ENCODE peak calls at places on chromosomes 11 and 22, in five cellular contexts. One of them, this sample, is unnamed.

GRCh38 chr22:42041784-42042183 is 28.8 kb downstream of the NAGA start:
- DNase-seq in activated naive CD8-positive, alpha-beta T cell treated with anti-CD3 and anti-CD28 coated beads, Interleukin-2, amount 50 U/mL, for 16 hours: no peak
- DNase-seq in activated T-cell treated with anti-CD3 and anti-CD28 coated beads for 1 hour: no peak
- DNase-seq in midbrain: no peak
- DNase-seq in AG04450: no peak
- DNase-seq in this sample: no peak

GRCh38 chr11:29214833-29215232 is 802.0 kb downstream of the KCNA4 start:
- DNase-seq in activated naive CD8-positive, alpha-beta T cell treated with anti-CD3 and anti-CD28 coated beads, Interleukin-2, amount 50 U/mL, for 16 hours: no peak
- DNase-seq in activated T-cell treated with anti-CD3 and anti-CD28 coated beads for 1 hour: no peak
- DNase-seq in midbrain: no peak
- DNase-seq in AG04450: peak; percentile 7
- DNase-seq in this sample: no peak

GRCh38 chr11:99197477-99197876 is 176.7 kb downstream of the CNTN5 start:
- DNase-seq in activated naive CD8-positive, alpha-beta T cell treated with anti-CD3 and anti-CD28 coated beads, Interleukin-2, amount 50 U/mL, for 16 hours: no peak
- DNase-seq in activated T-cell treated with anti-CD3 and anti-CD28 coated beads for 1 hour: no peak
- DNase-seq in midbrain: no peak
- DNase-seq in AG04450: no peak
- DNase-seq in this sample: no peak

GRCh38 chr11:116513278-116513823 is 259.4 kb downstream of the BUD13 start:
- DNase-seq in activated naive CD8-positive, alpha-beta T cell treated with anti-CD3 and anti-CD28 coated beads, Interleukin-2, amount 50 U/mL, for 16 hours: no peak
- DNase-seq in activated T-cell treated with anti-CD3 and anti-CD28 coated beads for 1 hour: no peak
- DNase-seq in midbrain: no peak
- DNase-seq in AG04450: no peak
- DNase-seq in this sample: no peak

GRCh38 chr11:26276798-26277424 is 55.0 kb upstream of the ANO3 start:
- DNase-seq in activated naive CD8-positive, alpha-beta T cell treated with anti-CD3 and anti-CD28 coated beads, Interleukin-2, amount 50 U/mL, for 16 hours: no peak
- DNase-seq in activated T-cell treated with anti-CD3 and anti-CD28 coated beads for 1 hour: peak; percentile 4
- DNase-seq in midbrain: peak; percentile 65
- DNase-seq in AG04450: peak; percentile 20
- DNase-seq in this sample: no peak

GRCh38 chr22:32697331-32697995 is 104.0 kb upstream of the TIMP3 start:
- DNase-seq in activated naive CD8-positive, alpha-beta T cell treated with anti-CD3 and anti-CD28 coated beads, Interleukin-2, amount 50 U/mL, for 16 hours: no peak
- DNase-seq in activated T-cell treated with anti-CD3 and anti-CD28 coated beads for 1 hour: no peak
- DNase-seq in midbrain: no peak
- DNase-seq in AG04450: no peak
- DNase-seq in this sample: no peak

GRCh38 chr11:36165638-36166389 is 123.4 kb downstream of the COMMD9 start:
- DNase-seq in activated naive CD8-positive, alpha-beta T cell treated with anti-CD3 and anti-CD28 coated beads, Interleukin-2, amount 50 U/mL, for 16 hours: no peak
- DNase-seq in activated T-cell treated with anti-CD3 and anti-CD28 coated beads for 1 hour: no peak
- DNase-seq in midbrain: no peak
- DNase-seq in AG04450: no peak
- DNase-seq in this sample: no peak

GRCh38 chr11:17927041-17927440 is 85.8 kb downstream of the SERGEF start:
- DNase-seq in activated naive CD8-positive, alpha-beta T cell treated with anti-CD3 and anti-CD28 coated beads, Interleukin-2, amount 50 U/mL, for 16 hours: no peak
- DNase-seq in activated T-cell treated with anti-CD3 and anti-CD28 coated beads for 1 hour: no peak
- DNase-seq in midbrain: no peak
- DNase-seq in AG04450: no peak
- DNase-seq in this sample: no peak

GRCh38 chr22:20530368-20531153 is 23.2 kb downstream of the MED15 start:
- DNase-seq in activated naive CD8-positive, alpha-beta T cell treated with anti-CD3 and anti-CD28 coated beads, Interleukin-2, amount 50 U/mL, for 16 hours: no peak
- DNase-seq in activated T-cell treated with anti-CD3 and anti-CD28 coated beads for 1 hour: no peak
- DNase-seq in midbrain: no peak
- DNase-seq in AG04450: no peak
- DNase-seq in this sample: no peak

GRCh38 chr22:49233507-49234100 is 594.1 kb downstream of the BRD1 start:
- DNase-seq in activated naive CD8-positive, alpha-beta T cell treated with anti-CD3 and anti-CD28 coated beads, Interleukin-2, amount 50 U/mL, for 16 hours: no peak
- DNase-seq in activated T-cell treated with anti-CD3 and anti-CD28 coated beads for 1 hour: no peak
- DNase-seq in midbrain: no peak
- DNase-seq in AG04450: no peak
- DNase-seq in this sample: no peak

GRCh38 chr11:71988050-71988449 is 10.7 kb upstream of the IL18BP start:
- DNase-seq in activated naive CD8-positive, alpha-beta T cell treated with anti-CD3 and anti-CD28 coated beads, Interleukin-2, amount 50 U/mL, for 16 hours: no peak
- DNase-seq in activated T-cell treated with anti-CD3 and anti-CD28 coated beads for 1 hour: no peak
- DNase-seq in midbrain: no peak
- DNase-seq in AG04450: peak; percentile 59
- DNase-seq in this sample: no peak

GRCh38 chr11:16299884-16300778 is 56.2 kb downstream of the SOX6 start:
- DNase-seq in activated naive CD8-positive, alpha-beta T cell treated with anti-CD3 and anti-CD28 coated beads, Interleukin-2, amount 50 U/mL, for 16 hours: no peak
- DNase-seq in activated T-cell treated with anti-CD3 and anti-CD28 coated beads for 1 hour: no peak
- DNase-seq in midbrain: no peak
- DNase-seq in AG04450: no peak
- DNase-seq in this sample: no peak

GRCh38 chr11:108873938-108874337 is 209.1 kb downstream of the DDX10 start:
- DNase-seq in activated naive CD8-positive, alpha-beta T cell treated with anti-CD3 and anti-CD28 coated beads, Interleukin-2, amount 50 U/mL, for 16 hours: no peak
- DNase-seq in activated T-cell treated with anti-CD3 and anti-CD28 coated beads for 1 hour: no peak
- DNase-seq in midbrain: no peak
- DNase-seq in AG04450: no peak
- DNase-seq in this sample: no peak

GRCh38 chr22:24595863-24596262 is 3.0 kb upstream of the LRRC75B start:
- DNase-seq in activated naive CD8-positive, alpha-beta T cell treated with anti-CD3 and anti-CD28 coated beads, Interleukin-2, amount 50 U/mL, for 16 hours: no peak
- DNase-seq in activated T-cell treated with anti-CD3 and anti-CD28 coated beads for 1 hour: no peak
- DNase-seq in midbrain: no peak
- DNase-seq in AG04450: no peak
- DNase-seq in this sample: no peak

GRCh38 chr11:551596-551995 is 8.9 kb downstream of the LMNTD2 start:
- DNase-seq in activated naive CD8-positive, alpha-beta T cell treated with anti-CD3 and anti-CD28 coated beads, Interleukin-2, amount 50 U/mL, for 16 hours: no peak
- DNase-seq in activated T-cell treated with anti-CD3 and anti-CD28 coated beads for 1 hour: no peak
- DNase-seq in midbrain: no peak
- DNase-seq in AG04450: no peak
- DNase-seq in this sample: no peak

GRCh38 chr22:19710020-19710768 is 4.1 kb upstream of the SEPTIN5 start:
- DNase-seq in activated naive CD8-positive, alpha-beta T cell treated with anti-CD3 and anti-CD28 coated beads, Interleukin-2, amount 50 U/mL, for 16 hours: no peak
- DNase-seq in activated T-cell treated with anti-CD3 and anti-CD28 coated beads for 1 hour: no peak
- DNase-seq in midbrain: no peak
- DNase-seq in AG04450: no peak
- DNase-seq in this sample: no peak

GRCh38 chr11:71145368-71145767 is 107.0 kb downstream of the SHANK2 start:
- DNase-seq in activated naive CD8-positive, alpha-beta T cell treated with anti-CD3 and anti-CD28 coated beads, Interleukin-2, amount 50 U/mL, for 16 hours: no peak
- DNase-seq in activated T-cell treated with anti-CD3 and anti-CD28 coated beads for 1 hour: no peak
- DNase-seq in midbrain: no peak
- DNase-seq in AG04450: no peak
- DNase-seq in this sample: no peak

GRCh38 chr11:783581-784015 is 6.3 kb downstream of the CEND1 start:
- DNase-seq in activated naive CD8-positive, alpha-beta T cell treated with anti-CD3 and anti-CD28 coated beads, Interleukin-2, amount 50 U/mL, for 16 hours: no peak
- DNase-seq in activated T-cell treated with anti-CD3 and anti-CD28 coated beads for 1 hour: no peak
- DNase-seq in midbrain: peak; percentile 81
- DNase-seq in AG04450: peak; percentile 89
- DNase-seq in this sample: no peak

GRCh38 chr11:86869966-86870570 is 69.7 kb downstream of the PRSS23 start:
- DNase-seq in activated naive CD8-positive, alpha-beta T cell treated with anti-CD3 and anti-CD28 coated beads, Interleukin-2, amount 50 U/mL, for 16 hours: no peak
- DNase-seq in activated T-cell treated with anti-CD3 and anti-CD28 coated beads for 1 hour: peak; percentile 24
- DNase-seq in midbrain: peak; percentile 40
- DNase-seq in AG04450: peak; percentile 27
- DNase-seq in this sample: peak; percentile 2

GRCh38 chr11:101129203-101129943 is at the start of gene PGR:
- DNase-seq in activated naive CD8-positive, alpha-beta T cell treated with anti-CD3 and anti-CD28 coated beads, Interleukin-2, amount 50 U/mL, for 16 hours: no peak
- DNase-seq in activated T-cell treated with anti-CD3 and anti-CD28 coated beads for 1 hour: no peak
- DNase-seq in midbrain: no peak
- DNase-seq in AG04450: no peak
- DNase-seq in this sample: no peak

GRCh38 chr11:56066980-56067379 is 26.1 kb upstream of the OR8I2 start:
- DNase-seq in activated naive CD8-positive, alpha-beta T cell treated with anti-CD3 and anti-CD28 coated beads, Interleukin-2, amount 50 U/mL, for 16 hours: no peak
- DNase-seq in activated T-cell treated with anti-CD3 and anti-CD28 coated beads for 1 hour: no peak
- DNase-seq in midbrain: no peak
- DNase-seq in AG04450: no peak
- DNase-seq in this sample: no peak

GRCh38 chr11:63573881-63574855 is 11.0 kb upstream of the PLAAT2 start:
- DNase-seq in activated naive CD8-positive, alpha-beta T cell treated with anti-CD3 and anti-CD28 coated beads, Interleukin-2, amount 50 U/mL, for 16 hours: no peak
- DNase-seq in activated T-cell treated with anti-CD3 and anti-CD28 coated beads for 1 hour: no peak
- DNase-seq in midbrain: peak; percentile 49
- DNase-seq in AG04450: peak; percentile 72
- DNase-seq in this sample: no peak

GRCh38 chr22:19822301-19823117 is 32.2 kb downstream of the GNB1L start:
- DNase-seq in activated naive CD8-positive, alpha-beta T cell treated with anti-CD3 and anti-CD28 coated beads, Interleukin-2, amount 50 U/mL, for 16 hours: no peak
- DNase-seq in activated T-cell treated with anti-CD3 and anti-CD28 coated beads for 1 hour: no peak
- DNase-seq in midbrain: no peak
- DNase-seq in AG04450: no peak
- DNase-seq in this sample: peak; percentile 24

GRCh38 chr11:33553486-33553885 is 147.1 kb downstream of the C11orf91 start:
- DNase-seq in activated naive CD8-positive, alpha-beta T cell treated with anti-CD3 and anti-CD28 coated beads, Interleukin-2, amount 50 U/mL, for 16 hours: no peak
- DNase-seq in activated T-cell treated with anti-CD3 and anti-CD28 coated beads for 1 hour: no peak
- DNase-seq in midbrain: no peak
- DNase-seq in AG04450: no peak
- DNase-seq in this sample: no peak

GRCh38 chr22:41217553-41218157 is 12.5 kb downstream of the L3MBTL2 start:
- DNase-seq in activated naive CD8-positive, alpha-beta T cell treated with anti-CD3 and anti-CD28 coated beads, Interleukin-2, amount 50 U/mL, for 16 hours: no peak
- DNase-seq in activated T-cell treated with anti-CD3 and anti-CD28 coated beads for 1 hour: no peak
- DNase-seq in midbrain: peak; percentile 67
- DNase-seq in AG04450: peak; percentile 66
- DNase-seq in this sample: no peak

GRCh38 chr11:121412000-121412587 is 40.0 kb upstream of the SORL1 start:
- DNase-seq in activated naive CD8-positive, alpha-beta T cell treated with anti-CD3 and anti-CD28 coated beads, Interleukin-2, amount 50 U/mL, for 16 hours: no peak
- DNase-seq in activated T-cell treated with anti-CD3 and anti-CD28 coated beads for 1 hour: no peak
- DNase-seq in midbrain: no peak
- DNase-seq in AG04450: no peak
- DNase-seq in this sample: no peak

GRCh38 chr22:31836010-31836409 is 82.2 kb downstream of the DEPDC5 start:
- DNase-seq in activated naive CD8-positive, alpha-beta T cell treated with anti-CD3 and anti-CD28 coated beads, Interleukin-2, amount 50 U/mL, for 16 hours: no peak
- DNase-seq in activated T-cell treated with anti-CD3 and anti-CD28 coated beads for 1 hour: no peak
- DNase-seq in midbrain: no peak
- DNase-seq in AG04450: no peak
- DNase-seq in this sample: no peak

GRCh38 chr11:112504056-112504455 is 243.4 kb upstream of the PLET1 start:
- DNase-seq in activated naive CD8-positive, alpha-beta T cell treated with anti-CD3 and anti-CD28 coated beads, Interleukin-2, amount 50 U/mL, for 16 hours: no peak
- DNase-seq in activated T-cell treated with anti-CD3 and anti-CD28 coated beads for 1 hour: no peak
- DNase-seq in midbrain: no peak
- DNase-seq in AG04450: no peak
- DNase-seq in this sample: no peak

GRCh38 chr22:33577862-33578411 is 342.3 kb downstream of the LARGE1 start:
- DNase-seq in activated naive CD8-positive, alpha-beta T cell treated with anti-CD3 and anti-CD28 coated beads, Interleukin-2, amount 50 U/mL, for 16 hours: no peak
- DNase-seq in activated T-cell treated with anti-CD3 and anti-CD28 coated beads for 1 hour: no peak
- DNase-seq in midbrain: no peak
- DNase-seq in AG04450: no peak
- DNase-seq in this sample: no peak

This sample was measured in CD4-positive, alpha-beta T cell.